ENCODE peak calls at places on chromosomes 1 and 21, in seven cellular contexts. One of them, this sample, is unnamed.

GRCh38 chr21:38668501-38668900 is 137.2 kb upstream of the ETS2 start:
- DNase-seq in naive thymus-derived CD4-positive, alpha-beta T cell: no peak
- DNase-seq in astrocyte: no peak
- DNase-seq in neural progenitor cell: no peak
- DNase-seq in psoas muscle: no peak
- DNase-seq in ovary: no peak
- DNase-seq in heart left ventricle: no peak
- DNase-seq in this sample: no peak

GRCh38 chr1:43554444-43554992 is 23.8 kb downstream of the PTPRF start:
- DNase-seq in naive thymus-derived CD4-positive, alpha-beta T cell: no peak
- DNase-seq in astrocyte: peak; percentile 38
- DNase-seq in neural progenitor cell: peak; percentile 69
- DNase-seq in psoas muscle: no peak
- DNase-seq in ovary: no peak
- DNase-seq in heart left ventricle: no peak
- DNase-seq in this sample: peak; percentile 81

GRCh38 chr1:246372502-246372901 is 134.6 kb downstream of the SMYD3 start:
- DNase-seq in naive thymus-derived CD4-positive, alpha-beta T cell: no peak
- DNase-seq in astrocyte: no peak
- DNase-seq in neural progenitor cell: peak; percentile 9
- DNase-seq in psoas muscle: no peak
- DNase-seq in ovary: peak; percentile 45
- DNase-seq in heart left ventricle: no peak
- DNase-seq in this sample: no peak

GRCh38 chr1:225447649-225448048 is 19.8 kb upstream of the LBR start:
- DNase-seq in naive thymus-derived CD4-positive, alpha-beta T cell: no peak
- DNase-seq in astrocyte: no peak
- DNase-seq in neural progenitor cell: no peak
- DNase-seq in psoas muscle: no peak
- DNase-seq in ovary: peak; percentile 74
- DNase-seq in heart left ventricle: no peak
- DNase-seq in this sample: no peak

GRCh38 chr1:96723372-96723771 is 1.8 kb downstream of the PTBP2 start:
- DNase-seq in naive thymus-derived CD4-positive, alpha-beta T cell: no peak
- DNase-seq in astrocyte: no peak
- DNase-seq in neural progenitor cell: no peak
- DNase-seq in psoas muscle: no peak
- DNase-seq in ovary: no peak
- DNase-seq in heart left ventricle: no peak
- DNase-seq in this sample: no peak

GRCh38 chr1:1061682-1062363 is 12.3 kb downstream of the RNF223 start:
- DNase-seq in naive thymus-derived CD4-positive, alpha-beta T cell: no peak
- DNase-seq in astrocyte: no peak
- DNase-seq in neural progenitor cell: peak; percentile 18
- DNase-seq in psoas muscle: no peak
- DNase-seq in ovary: no peak
- DNase-seq in heart left ventricle: no peak
- DNase-seq in this sample: no peak

GRCh38 chr1:165890684-165891083 is 63.3 kb downstream of the UCK2 start:
- DNase-seq in naive thymus-derived CD4-positive, alpha-beta T cell: no peak
- DNase-seq in astrocyte: no peak
- DNase-seq in neural progenitor cell: no peak
- DNase-seq in psoas muscle: no peak
- DNase-seq in ovary: no peak
- DNase-seq in heart left ventricle: no peak
- DNase-seq in this sample: no peak

GRCh38 chr1:67748630-67749029 is 63.6 kb downstream of the GADD45A start:
- DNase-seq in naive thymus-derived CD4-positive, alpha-beta T cell: no peak
- DNase-seq in astrocyte: peak; percentile 84
- DNase-seq in neural progenitor cell: no peak
- DNase-seq in psoas muscle: no peak
- DNase-seq in ovary: no peak
- DNase-seq in heart left ventricle: no peak
- DNase-seq in this sample: no peak

GRCh38 chr21:25375675-25376074 is 231.6 kb downstream of the MRPL39 start:
- DNase-seq in naive thymus-derived CD4-positive, alpha-beta T cell: no peak
- DNase-seq in astrocyte: peak; percentile 61
- DNase-seq in neural progenitor cell: no peak
- DNase-seq in psoas muscle: no peak
- DNase-seq in ovary: no peak
- DNase-seq in heart left ventricle: no peak
- DNase-seq in this sample: no peak

GRCh38 chr1:193538690-193539089 is 352.3 kb upstream of the B3GALT2 start:
- DNase-seq in naive thymus-derived CD4-positive, alpha-beta T cell: no peak
- DNase-seq in astrocyte: no peak
- DNase-seq in neural progenitor cell: no peak
- DNase-seq in psoas muscle: no peak
- DNase-seq in ovary: no peak
- DNase-seq in heart left ventricle: no peak
- DNase-seq in this sample: no peak

DNA sequence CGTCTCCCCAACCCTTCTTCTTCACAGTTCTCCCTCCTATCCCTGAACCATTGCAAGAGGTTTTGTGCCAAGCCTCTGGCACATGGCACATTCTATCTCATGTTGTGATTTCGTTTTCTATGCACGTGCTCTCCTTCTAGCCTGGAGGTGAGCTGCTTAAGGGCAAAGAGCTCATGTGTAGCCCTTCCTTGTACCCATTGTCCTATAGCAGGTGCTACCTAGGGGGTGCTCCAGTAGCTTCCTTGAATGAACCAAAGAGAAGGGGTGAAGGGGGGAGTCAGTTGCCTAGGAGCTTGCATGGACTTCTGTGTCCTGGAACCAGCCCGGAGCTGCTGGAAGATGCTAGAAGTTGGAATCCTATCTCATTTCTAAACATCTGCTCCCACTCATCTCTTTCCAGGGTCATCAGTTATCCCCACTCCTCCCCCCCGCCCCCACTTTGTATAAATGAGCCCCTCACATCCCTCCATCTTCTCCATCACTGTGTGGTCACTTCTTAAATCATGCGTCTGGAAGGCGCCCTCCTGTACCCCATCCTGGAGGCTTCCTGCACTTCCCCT is 535 bp upstream of the DISC1 start:
- DNase-seq in naive thymus-derived CD4-positive, alpha-beta T cell: peak; percentile 22
- DNase-seq in astrocyte: no peak
- DNase-seq in neural progenitor cell: no peak
- DNase-seq in psoas muscle: no peak
- DNase-seq in ovary: no peak
- DNase-seq in heart left ventricle: no peak
- DNase-seq in this sample: no peak
- H3K4me3 ChIP-seq in naive thymus-derived CD4-positive, alpha-beta T cell: peak overlapping the region; percentile 74
- H3K4me3 ChIP-seq in astrocyte: peak overlapping the region; percentile 87
- H3K4me3 ChIP-seq in neural progenitor cell: peak overlapping the region; percentile 85
- H3K4me3 ChIP-seq in psoas muscle: peak overlapping the region; percentile 80
- H3K4me3 ChIP-seq in ovary: peak overlapping the region; percentile 52
- H3K4me3 ChIP-seq in heart left ventricle: peak overlapping the region; percentile 94
- H3K4me3 ChIP-seq in this sample: peak overlapping the region; percentile 95

GRCh38 chr1:77899647-77900320 is 11.4 kb downstream of the NEXN start:
- DNase-seq in naive thymus-derived CD4-positive, alpha-beta T cell: no peak
- DNase-seq in astrocyte: peak; percentile 15
- DNase-seq in neural progenitor cell: no peak
- DNase-seq in psoas muscle: no peak
- DNase-seq in ovary: no peak
- DNase-seq in heart left ventricle: no peak
- DNase-seq in this sample: no peak
- H3K36me3 ChIP-seq in naive thymus-derived CD4-positive, alpha-beta T cell: no peaks in the 10 kb centered on the region
- H3K36me3 ChIP-seq in astrocyte: no peaks in the 10 kb centered on the region
- H3K36me3 ChIP-seq in neural progenitor cell: no peaks in the 10 kb centered on the region
- H3K36me3 ChIP-seq in psoas muscle: no peaks in the 10 kb centered on the region
- H3K36me3 ChIP-seq in ovary: no peaks in the 10 kb centered on the region
- H3K36me3 ChIP-seq in heart left ventricle: no peaks in the 10 kb centered on the region
- H3K36me3 ChIP-seq in this sample: no peaks in the 10 kb centered on the region

GRCh38 chr1:84669831-84670230 is 20.4 kb downstream of the SSX2IP start:
- DNase-seq in naive thymus-derived CD4-positive, alpha-beta T cell: no peak
- DNase-seq in astrocyte: no peak
- DNase-seq in neural progenitor cell: no peak
- DNase-seq in psoas muscle: no peak
- DNase-seq in ovary: no peak
- DNase-seq in heart left ventricle: no peak
- DNase-seq in this sample: no peak
- H3K4me3 ChIP-seq in naive thymus-derived CD4-positive, alpha-beta T cell: no peak overlapping the region
- H3K4me3 ChIP-seq in astrocyte: no peak overlapping the region
- H3K4me3 ChIP-seq in neural progenitor cell: no peak overlapping the region
- H3K4me3 ChIP-seq in psoas muscle: no peak overlapping the region
- H3K4me3 ChIP-seq in ovary: no peak overlapping the region
- H3K4me3 ChIP-seq in heart left ventricle: no peak overlapping the region
- H3K4me3 ChIP-seq in this sample: no peak overlapping the region

GRCh38 chr1:52072291-52072690 is 16.2 kb downstream of the BTF3L4 start:
- DNase-seq in naive thymus-derived CD4-positive, alpha-beta T cell: no peak
- DNase-seq in astrocyte: no peak
- DNase-seq in neural progenitor cell: no peak
- DNase-seq in psoas muscle: no peak
- DNase-seq in ovary: no peak
- DNase-seq in heart left ventricle: no peak
- DNase-seq in this sample: no peak

GRCh38 chr1:52070704-52071103 is 14.6 kb downstream of the BTF3L4 start:
- DNase-seq in naive thymus-derived CD4-positive, alpha-beta T cell: no peak
- DNase-seq in astrocyte: no peak
- DNase-seq in neural progenitor cell: no peak
- DNase-seq in psoas muscle: no peak
- DNase-seq in ovary: no peak
- DNase-seq in heart left ventricle: no peak
- DNase-seq in this sample: no peak
- H3K36me3 ChIP-seq in naive thymus-derived CD4-positive, alpha-beta T cell: peaks cover 3% of the 10 kb centered on the region
- H3K36me3 ChIP-seq in astrocyte: peaks cover 24% of the 10 kb centered on the region
- H3K36me3 ChIP-seq in neural progenitor cell: peaks cover 24% of the 10 kb centered on the region
- H3K36me3 ChIP-seq in psoas muscle: no peaks in the 10 kb centered on the region
- H3K36me3 ChIP-seq in ovary: no peaks in the 10 kb centered on the region
- H3K36me3 ChIP-seq in heart left ventricle: no peaks in the 10 kb centered on the region
- H3K36me3 ChIP-seq in this sample: peaks cover 9% of the 10 kb centered on the region

GRCh38 chr1:39082140-39082799 is 56.1 kb downstream of the NDUFS5 start:
- DNase-seq in naive thymus-derived CD4-positive, alpha-beta T cell: no peak
- DNase-seq in astrocyte: no peak
- DNase-seq in neural progenitor cell: peak; percentile 61
- DNase-seq in psoas muscle: no peak
- DNase-seq in ovary: no peak
- DNase-seq in heart left ventricle: no peak
- DNase-seq in this sample: peak; percentile 77
- H3K4me3 ChIP-seq in naive thymus-derived CD4-positive, alpha-beta T cell: no peak overlapping the region
- H3K4me3 ChIP-seq in astrocyte: peak overlapping the region; percentile 54
- H3K4me3 ChIP-seq in neural progenitor cell: peak overlapping the region; percentile 96
- H3K4me3 ChIP-seq in psoas muscle: peak overlapping the region; percentile 66
- H3K4me3 ChIP-seq in ovary: peak overlapping the region; percentile 55
- H3K4me3 ChIP-seq in heart left ventricle: peak overlapping the region; percentile 31
- H3K4me3 ChIP-seq in this sample: peak overlapping the region; percentile 58

DNA sequence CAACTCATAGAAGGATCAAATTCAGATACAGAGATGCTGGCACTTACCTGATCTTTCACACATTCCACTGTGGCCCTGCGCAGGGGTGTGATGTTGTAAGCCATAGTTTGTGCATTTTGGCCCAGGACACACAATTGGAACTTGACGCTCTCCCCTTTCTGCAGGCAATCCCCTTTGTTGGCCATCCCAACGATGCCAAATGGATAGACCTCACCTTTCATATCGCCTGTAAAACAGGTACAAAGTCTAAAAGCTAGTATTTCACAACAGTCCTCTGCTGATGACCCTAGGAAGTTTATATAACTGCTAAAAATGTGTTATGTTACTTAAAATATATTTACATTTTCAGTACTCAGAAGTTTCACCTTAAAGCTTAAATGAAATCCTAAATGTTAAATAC is 3.9 kb upstream of the NRAS start:
- DNase-seq in naive thymus-derived CD4-positive, alpha-beta T cell: no peak
- DNase-seq in astrocyte: no peak
- DNase-seq in neural progenitor cell: no peak
- DNase-seq in psoas muscle: no peak
- DNase-seq in ovary: no peak
- DNase-seq in heart left ventricle: no peak
- DNase-seq in this sample: no peak
- H3K36me3 ChIP-seq in naive thymus-derived CD4-positive, alpha-beta T cell: peaks cover 36% of the 10 kb centered on the region
- H3K36me3 ChIP-seq in astrocyte: peaks cover 71% of the 10 kb centered on the region
- H3K36me3 ChIP-seq in neural progenitor cell: peaks cover 30% of the 10 kb centered on the region
- H3K36me3 ChIP-seq in psoas muscle: peaks cover 15% of the 10 kb centered on the region
- H3K36me3 ChIP-seq in ovary: peaks cover 3% of the 10 kb centered on the region
- H3K36me3 ChIP-seq in heart left ventricle: peaks cover 42% of the 10 kb centered on the region
- H3K36me3 ChIP-seq in this sample: peaks cover 55% of the 10 kb centered on the region

This sample was measured in H7.